ENCODE peak calls at places on chromosomes 6 and 20, in seven cellular contexts. X is GM23248, C is MM.1S, L is PC-3, J is hepatocyte, K is neural progenitor cell, P is HCT116. N is an unnamed sample.

GRCh38 chr6:43767553-43768505 is 2.2 kb upstream of the VEGFA start:
- DNase-seq in C (no peak), X (no peak), J (no peak), P (no peak), K (no peak), L (no peak), N (no peak)

GRCh38 chr6:166824880-166825250 is 131.5 kb downstream of the RNASET2 start:
- DNase-seq in X (no peak), K (no peak), P (no peak), L (no peak), J (no peak), C (no peak), N (no peak)

GRCh38 chr20:44384423-44385027 is 29.0 kb downstream of the HNF4A start:
- DNase-seq in J (peak), K (peak), C (peak), P (peak), X (peak), L (peak), N (peak)

GRCh38 chr6:26249959-26250805 is 114.8 kb upstream of the BTN3A2 start:
- DNase-seq in X (peak), P (no peak), C (peak), J (peak), L (peak), K (peak), N (peak)

GRCh38 chr6:111766524-111766857 is 106.8 kb downstream of the FYN start:
- DNase-seq in L (no peak), P (no peak), C (no peak), J (no peak), X (no peak), K (no peak), N (no peak)

GRCh38 chr6:42502990-42503389 is 51.3 kb upstream of the TRERF1 start:
- DNase-seq in X (no peak), P (no peak), K (no peak), L (no peak), J (no peak), C (no peak), N (no peak)

GRCh38 chr20:59751075-59751711 is 146.9 kb downstream of the PHACTR3 start:
- DNase-seq in C (peak), J (peak), L (peak), P (peak), K (peak), X (peak), N (peak)

GRCh38 chr20:24782801-24783630 is 166.1 kb upstream of the CST7 start:
- DNase-seq in J (no peak), L (peak), P (no peak), K (peak), C (no peak), X (no peak), N (peak)

GRCh38 chr6:108568101-108568500 is 7.4 kb downstream of the FOXO3 start:
- DNase-seq in L (no peak), K (no peak), J (no peak), X (no peak), C (peak), P (no peak), N (no peak)

GRCh38 chr20:16703570-16703969 is 26.3 kb upstream of the SNRPB2 start:
- DNase-seq in K (no peak), L (no peak), J (no peak), C (no peak), X (no peak), P (no peak), N (no peak)

GRCh38 chr20:61252601-61253263 is 671 bp downstream of the CDH4 start:
- DNase-seq in J (peak), P (no peak), L (no peak), C (no peak), X (peak), K (peak), N (peak)

DNA sequence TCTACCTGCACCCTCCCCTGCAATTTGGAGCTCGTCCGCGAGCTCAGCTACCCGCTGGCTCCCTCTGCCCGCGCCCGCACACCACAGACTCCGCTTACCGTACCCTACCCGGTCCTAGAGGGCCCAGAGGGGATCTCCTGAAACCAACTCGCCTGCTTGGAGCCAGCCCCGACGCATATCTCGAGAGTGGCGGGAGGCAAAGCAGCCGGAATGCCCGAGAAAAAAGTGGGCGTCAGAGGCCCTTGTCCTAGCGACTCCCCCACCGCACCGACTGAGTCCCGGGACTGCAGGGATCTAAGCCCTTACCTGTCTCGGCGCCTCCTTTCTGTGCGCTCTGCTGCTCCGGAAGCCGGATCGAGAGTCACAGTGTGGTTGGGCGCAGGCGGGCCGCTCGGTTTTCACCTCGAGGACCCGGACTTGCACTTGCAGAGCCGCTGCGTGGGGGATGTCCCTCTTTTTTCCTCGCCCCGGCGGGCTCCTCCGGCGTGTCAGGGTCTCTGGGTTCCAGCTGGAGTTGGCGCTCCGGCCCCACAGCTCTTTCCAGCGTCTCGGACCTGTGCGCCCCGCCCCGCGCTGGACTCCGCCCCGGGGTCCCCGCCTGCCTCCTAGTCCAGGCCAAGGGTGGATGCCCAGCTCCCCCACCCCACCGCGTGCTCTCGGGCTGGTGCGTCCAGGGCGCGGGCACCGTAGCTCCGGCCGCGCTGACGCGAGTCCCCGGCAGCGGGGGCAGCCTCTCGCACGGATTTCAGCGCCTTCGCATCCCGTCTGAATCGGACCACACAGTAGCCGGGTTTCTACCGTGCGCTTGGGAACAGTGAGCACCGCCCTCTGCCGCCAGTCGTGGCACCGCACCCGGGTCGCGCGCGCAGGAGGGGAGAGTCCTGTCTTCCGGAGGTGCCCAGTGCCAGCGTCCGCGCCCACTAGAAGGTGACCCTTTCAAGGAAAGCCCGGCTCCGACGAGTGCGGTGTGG is at the start of gene PROKR2:
- DNase-seq in J (peak), X (peak), P (no peak), K (peak), L (no peak), C (no peak), N (peak)
- TF ChIP-seq EZH2 in J (no peak), X (peak), P (no peak), K (peak), L (no peak), C (no peak), N (no peak)

DNA sequence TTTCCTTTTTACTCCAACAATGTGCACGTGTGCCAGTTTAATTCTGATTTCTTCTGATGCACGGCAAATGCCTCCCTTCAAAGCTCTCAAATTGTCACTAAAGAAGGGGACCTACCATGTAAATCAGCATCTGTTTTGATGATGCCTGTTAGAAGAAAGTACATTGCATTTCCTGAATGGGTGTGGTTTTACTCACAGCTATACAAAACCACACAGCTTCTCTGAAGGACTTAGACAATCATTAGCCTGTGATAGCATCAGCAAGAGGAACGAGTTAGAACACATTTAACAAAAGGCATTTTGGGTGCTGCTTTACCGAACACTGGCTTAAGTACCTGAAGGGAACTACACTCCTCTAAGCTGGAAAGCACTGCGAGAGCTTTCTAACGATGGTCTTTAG is 109.4 kb downstream of the ATXN1 start:
- DNase-seq in X (no peak), K (no peak), P (no peak), L (no peak), C (no peak), J (no peak), N (no peak)
- TF ChIP-seq EZH2phosphoT487 in X (no peak), K (no peak), P (no peak), L (no peak), C (no peak), J (no peak), N (no peak)

GRCh38 chr6:126038234-126038633 is 51.9 kb downstream of the TRMT11 start:
- DNase-seq in L (no peak), K (no peak), P (no peak), X (no peak), C (no peak), J (no peak), N (no peak)
- TF ChIP-seq EZH2 in L (no peak), K (no peak), P (no peak), X (no peak), C (no peak), J (no peak), N (no peak)

DNA sequence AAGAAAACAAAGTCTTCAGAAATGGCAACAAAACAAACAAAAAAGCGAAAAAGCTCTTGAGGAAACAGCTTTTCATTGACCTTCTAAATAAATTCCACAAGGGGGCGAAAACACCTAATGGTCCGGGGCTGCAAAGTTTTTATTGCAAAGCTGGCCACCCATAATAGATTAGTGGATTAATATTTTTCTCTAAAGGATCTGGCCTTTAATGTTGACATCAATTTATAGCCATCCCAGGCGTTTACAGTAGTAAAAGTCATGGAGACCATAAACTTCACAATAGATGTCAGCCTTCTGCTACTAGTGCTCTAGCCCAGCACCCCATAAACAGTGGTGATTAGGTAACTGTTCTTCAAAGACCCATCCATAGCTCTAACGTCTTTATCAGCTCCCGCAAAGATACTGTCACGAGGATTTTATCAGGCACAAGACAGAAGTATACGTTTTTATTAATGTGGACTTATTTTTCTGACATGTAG is 4.8 kb downstream of the CITED2 start:
- DNase-seq in C (peak), J (peak), P (no peak), K (peak), L (peak), X (peak), N (peak)
- TF ChIP-seq EZH2phosphoT487 in C (no peak), J (no peak), P (no peak), K (no peak), L (no peak), X (no peak), N (no peak)

DNA sequence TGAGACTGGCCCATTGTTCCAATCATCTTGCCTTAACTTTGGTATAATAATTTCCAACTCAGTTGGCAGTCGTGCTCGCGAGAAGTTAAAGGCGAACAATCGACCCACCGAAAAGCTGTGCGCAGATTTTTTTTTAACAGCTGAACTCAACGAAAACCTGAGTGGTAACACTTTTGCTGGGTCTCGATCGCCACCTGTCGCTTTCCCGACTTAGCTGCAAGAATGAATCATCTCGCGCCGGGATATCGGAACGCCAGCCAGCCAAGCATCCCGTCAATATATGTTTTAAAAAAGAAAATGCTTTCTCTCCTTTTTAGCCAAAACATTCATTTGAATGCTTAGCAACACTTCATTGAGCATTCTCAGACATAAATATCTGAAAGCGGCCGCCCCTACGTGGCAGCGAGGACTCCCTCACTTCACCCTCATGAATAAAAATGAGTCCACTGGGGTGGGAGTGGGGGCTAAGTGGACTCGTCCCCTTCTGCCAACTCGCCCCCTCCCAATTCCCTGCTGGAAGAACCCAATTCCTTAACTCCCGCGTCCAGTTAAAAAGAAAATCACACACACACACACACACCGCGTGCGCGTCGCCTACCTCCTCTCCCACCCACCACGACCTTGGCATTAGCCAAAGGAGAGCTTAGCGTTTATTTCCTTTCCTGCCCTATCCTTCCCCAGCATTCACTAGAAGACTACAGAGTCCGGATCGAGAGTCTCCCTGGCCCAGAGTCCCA is 1.5 kb downstream of the COL12A1 start:
- DNase-seq in P (peak), X (peak), K (peak), L (peak), C (peak), J (peak), N (peak)
- TF ChIP-seq EZH2 in P (no peak), X (no peak), K (peak), L (no peak), C (no peak), J (no peak), N (peak)